ENCODE peak calls at places on chromosomes 13 and 19, in six cellular contexts. G, W, I, N, T and E are unnamed samples.
A peak's percentile ranks its signal among the peaks of the same experiment; 100 is the strongest.

GRCh38 chr13:30748717-30749116 is 13.4 kb downstream of the ALOX5AP start:
- DNase-seq in G (no peak), W (no peak), I (no peak), N (no peak), T (no peak), E (no peak)

GRCh38 chr13:82356667-82357066 is 1525.6 kb downstream of the SLITRK1 start:
- DNase-seq in G (peak; percentile 8), W (peak; percentile 2), I (no peak), N (no peak), T (no peak), E (no peak)

GRCh38 chr19:16661480-16662034 is 618 bp downstream of the TMEM38A start:
- DNase-seq in G (peak; percentile 25), W (no peak), I (no peak), N (no peak), T (no peak), E (no peak)

GRCh38 chr13:75330770-75331169 is 151.2 kb downstream of the TBC1D4 start:
- DNase-seq in G (no peak), W (no peak), I (no peak), N (no peak), T (no peak), E (peak; percentile 20)

GRCh38 chr19:50330365-50331078 is 1.3 kb upstream of the KCNC3 start:
- DNase-seq in G (peak; percentile 79), W (peak; percentile 87), I (peak; percentile 73), N (no peak), T (peak; percentile 92), E (peak; percentile 68)

GRCh38 chr13:71866173-71867091 is 572 bp downstream of the DACH1 start:
- DNase-seq in G (peak; percentile 69), W (no peak), I (no peak), N (no peak), T (no peak), E (peak; percentile 51)

GRCh38 chr13:26985285-26985878 is 186.2 kb downstream of the USP12 start:
- DNase-seq in G (peak; percentile 93), W (peak; percentile 77), I (peak; percentile 74), N (peak; percentile 49), T (peak; percentile 53), E (peak; percentile 77)

GRCh38 chr13:110236831-110237261 is 70.1 kb downstream of the COL4A1 start:
- DNase-seq in G (no peak), W (no peak), I (no peak), N (no peak), T (no peak), E (no peak)

GRCh38 chr19:39078436-39079200 is 5.5 kb upstream of the ACP7 start:
- DNase-seq in G (no peak), W (peak; percentile 96), I (peak; percentile 30), N (no peak), T (no peak), E (peak; percentile 75)

GRCh38 chr19:49499030-49499670 is 2.9 kb downstream of the RPS11 start:
- DNase-seq in G (no peak), W (no peak), I (no peak), N (no peak), T (no peak), E (no peak)

GRCh38 chr13:28031220-28031903 is 42.9 kb upstream of the URAD start:
- DNase-seq in G (peak; percentile 98), W (no peak), I (no peak), N (no peak), T (no peak), E (no peak)

GRCh38 chr13:44293908-44294735 is 79.5 kb upstream of the SERP2 start:
- DNase-seq in G (peak; percentile 22), W (no peak), I (no peak), N (no peak), T (no peak), E (peak; percentile 75)

GRCh38 chr19:18419699-18420460 is 682 bp downstream of the SSBP4 start:
- DNase-seq in G (peak; percentile 55), W (no peak), I (peak; percentile 55), N (no peak), T (peak; percentile 34), E (no peak)

GRCh38 chr13:30576528-30576927 is 41.2 kb upstream of the USPL1 start:
- DNase-seq in G (peak; percentile 57), W (no peak), I (peak; percentile 1), N (no peak), T (peak; percentile 9), E (no peak)

GRCh38 chr13:79724348-79725103 is 243.6 kb downstream of the NDFIP2 start:
- DNase-seq in G (no peak), W (peak; percentile 79), I (peak; percentile 89), N (no peak), T (no peak), E (peak; percentile 93)

GRCh38 chr13:43965446-43965845 is 85.7 kb downstream of the LACC1 start:
- DNase-seq in G (no peak), W (no peak), I (no peak), N (no peak), T (no peak), E (no peak)

GRCh38 chr13:84487681-84488080 is 605.4 kb upstream of the SLITRK1 start:
- DNase-seq in G (no peak), W (no peak), I (no peak), N (no peak), T (no peak), E (no peak)

GRCh38 chr13:99384468-99384867 is 77.3 kb upstream of the GPR183 start:
- DNase-seq in G (no peak), W (no peak), I (no peak), N (no peak), T (no peak), E (no peak)

GRCh38 chr19:51458051-51458645 is at the start of gene SIGLEC8:
- DNase-seq in G (no peak), W (no peak), I (no peak), N (no peak), T (no peak), E (no peak)

GRCh38 chr13:104584481-104584880 is 1518.3 kb upstream of the SLC10A2 start:
- DNase-seq in G (no peak), W (no peak), I (no peak), N (no peak), T (no peak), E (no peak)
- TF ChIP-seq MYC in G (no peak), W (no peak), I (no peak), N (no peak), T (no peak), E (no peak)

GRCh38 chr19:40163541-40164129 is 27.6 kb upstream of the MAP3K10 start:
- DNase-seq in G (no peak), W (no peak), I (no peak), N (no peak), T (no peak), E (no peak)

GRCh38 chr19:40162104-40162503 is 29.1 kb upstream of the MAP3K10 start:
- DNase-seq in G (no peak), W (no peak), I (no peak), N (no peak), T (no peak), E (no peak)

GRCh38 chr19:40159744-40160143 is 31.5 kb upstream of the MAP3K10 start:
- DNase-seq in G (no peak), W (no peak), I (peak; percentile 82), N (no peak), T (no peak), E (no peak)

GRCh38 chr19:40165362-40165937 is 25.8 kb upstream of the MAP3K10 start:
- DNase-seq in G (peak; percentile 62), W (peak; percentile 77), I (peak; percentile 44), N (no peak), T (peak; percentile 54), E (peak; percentile 47)
- TF ChIP-seq MYC in G (no peak), W (no peak), I (no peak), N (no peak), T (no peak), E (no peak)

DNA sequence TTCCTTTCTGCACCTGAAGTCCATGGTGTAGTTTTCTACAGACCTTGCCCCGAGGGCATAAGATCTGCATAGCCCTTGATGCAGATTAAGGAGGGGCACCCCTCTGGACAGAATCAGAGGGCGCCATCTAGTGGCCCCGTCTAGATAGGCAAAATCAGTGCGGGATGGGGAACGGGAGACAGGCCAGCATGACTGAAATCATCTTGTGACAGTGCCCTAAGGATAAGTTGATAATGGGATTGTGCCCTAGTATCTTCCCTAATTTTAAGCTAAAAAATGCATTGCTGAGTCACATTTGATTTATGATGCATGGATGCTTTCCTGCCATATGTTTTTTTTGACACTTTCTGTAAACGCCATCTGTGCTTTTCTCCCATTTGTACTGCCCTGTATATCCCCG is 19.1 kb upstream of the GPI start:
- DNase-seq in G (peak; percentile 64), W (peak; percentile 81), I (peak; percentile 63), N (no peak), T (peak; percentile 78), E (peak; percentile 77)
- TF ChIP-seq MYC in G (no peak), W (no peak), I (no peak), N (no peak), T (no peak), E (no peak)

GRCh38 chr19:40932008-40932959 is 50.3 kb upstream of the CYP2A7 start:
- DNase-seq in G (no peak), W (no peak), I (no peak), N (no peak), T (peak; percentile 25), E (no peak)

GRCh38 chr19:40927567-40927966 is 45.5 kb upstream of the CYP2A7 start:
- DNase-seq in G (no peak), W (no peak), I (no peak), N (no peak), T (no peak), E (no peak)

GRCh38 chr19:40936755-40937154 is 54.3 kb upstream of the CYP2B6 start:
- DNase-seq in G (no peak), W (no peak), I (no peak), N (no peak), T (no peak), E (no peak)

GRCh38 chr19:40928859-40929258 is 46.8 kb upstream of the CYP2A7 start:
- DNase-seq in G (no peak), W (no peak), I (no peak), N (no peak), T (no peak), E (no peak)

DNA sequence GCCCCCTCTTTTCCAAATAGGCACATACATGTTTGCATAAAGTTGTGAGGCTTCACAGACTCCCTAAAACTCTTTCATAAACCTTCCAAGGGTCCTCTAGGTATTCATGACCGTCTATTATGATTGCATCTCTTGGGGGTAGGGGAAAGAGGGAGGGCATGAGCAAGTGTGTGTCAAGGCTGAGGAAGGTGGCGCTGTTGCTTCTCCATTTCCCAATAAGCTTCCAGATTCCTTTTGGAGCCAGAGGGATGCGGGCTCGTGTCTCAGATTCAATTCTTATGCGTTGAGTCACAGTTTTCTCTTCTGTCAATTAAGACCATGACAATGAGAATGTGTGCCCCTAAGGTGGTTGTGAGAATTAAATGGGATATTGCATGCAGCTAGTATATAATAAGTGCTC is 51.0 kb upstream of the CYP2A7 start:
- DNase-seq in G (no peak), W (peak; percentile 80), I (no peak), N (no peak), T (peak; percentile 19), E (no peak)
- TF ChIP-seq MYC in G (no peak), W (no peak), I (no peak), N (no peak), T (no peak), E (no peak)

DNA sequence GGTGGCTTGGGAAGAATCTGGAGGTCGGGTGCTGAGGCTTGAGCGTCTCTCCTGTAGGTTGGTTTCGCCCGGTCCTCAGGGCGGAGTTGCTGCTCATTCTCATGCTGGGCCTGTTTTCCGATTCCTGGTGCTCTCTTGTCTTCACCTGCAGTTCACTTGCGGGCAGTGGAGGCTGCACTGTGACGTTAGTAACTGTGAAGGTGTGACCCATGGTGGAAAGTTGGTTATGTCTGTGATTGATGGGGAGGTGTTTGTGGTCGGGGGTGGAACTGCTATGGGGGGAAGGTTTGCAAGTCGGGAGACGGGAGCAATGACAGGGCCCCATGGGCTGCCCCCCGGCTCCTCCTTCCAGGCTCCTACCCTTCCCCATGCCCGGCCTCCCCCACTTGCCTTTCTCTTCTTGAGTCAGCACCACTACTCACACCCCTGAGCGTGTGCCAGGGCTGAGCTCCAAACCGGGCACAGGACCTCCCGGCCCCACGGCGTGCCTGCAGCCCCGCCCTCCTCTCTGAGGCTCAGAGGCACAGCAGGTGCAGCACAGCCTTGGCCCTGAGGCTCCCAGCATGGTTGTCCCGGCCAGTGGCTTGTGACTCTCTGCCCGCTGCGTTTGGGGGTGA is 79.1 kb downstream of the ATP11A start:
- DNase-seq in G (no peak), W (no peak), I (no peak), N (peak; percentile 30), T (no peak), E (no peak)
- TF ChIP-seq MYC in G (no peak), W (no peak), I (no peak), N (no peak), T (no peak), E (no peak)